ENCODE peak calls at places on chromosomes 12 and 14, in six cellular contexts. M is HepG2, W is sigmoid colon, N is suprapubic skin, Y is GM12891, P is stomach. D is an unnamed sample.
A peak's percentile ranks its signal among the peaks of the same experiment; 100 is the strongest.

GRCh38 chr14:67987596-67987995 is 168.0 kb downstream of the RAD51B start:
- DNase-seq in M (no peak), W (no peak), N (no peak), Y (no peak), P (no peak), D (no peak)

GRCh38 chr14:98008381-98009113 is 1211.4 kb downstream of the VRK1 start:
- DNase-seq in M (no peak), W (no peak), N (no peak), Y (no peak), P (no peak), D (no peak)

GRCh38 chr14:99236386-99237133 is 35.4 kb downstream of the BCL11B start:
- DNase-seq in M (no peak), W (no peak), N (no peak), Y (no peak), P (no peak), D (no peak)

GRCh38 chr14:100070310-100070709 is 5.1 kb downstream of the EVL start:
- DNase-seq in M (no peak), W (no peak), N (no peak), Y (no peak), P (no peak), D (no peak)

GRCh38 chr12:54442071-54442470 is 23.0 kb upstream of the ITGA5 start:
- DNase-seq in M (no peak), W (no peak), N (no peak), Y (no peak), P (no peak), D (no peak)

GRCh38 chr14:25132734-25133422 is 82.9 kb upstream of the STXBP6 start:
- DNase-seq in M (peak; percentile 84), W (peak; percentile 82), N (no peak), Y (peak; percentile 23), P (peak; percentile 75), D (peak; percentile 72)

GRCh38 chr12:2378835-2379330 is 326.1 kb downstream of the CACNA1C start:
- DNase-seq in M (no peak), W (peak; percentile 61), N (peak; percentile 20), Y (no peak), P (no peak), D (no peak)

GRCh38 chr12:2586159-2587035 is 208.4 kb upstream of the FKBP4 start:
- DNase-seq in M (no peak), W (no peak), N (peak; percentile 10), Y (no peak), P (peak; percentile 40), D (no peak)

GRCh38 chr12:46207644-46208043 is 61.2 kb downstream of the SLC38A1 start:
- DNase-seq in M (no peak), W (no peak), N (no peak), Y (no peak), P (no peak), D (no peak)

GRCh38 chr12:91877022-91877421 is 268.6 kb downstream of the BTG1 start:
- DNase-seq in M (no peak), W (peak; percentile 67), N (peak; percentile 64), Y (peak; percentile 1), P (peak; percentile 52), D (peak; percentile 64)

GRCh38 chr12:1282670-1283361 is 291.8 kb downstream of the ERC1 start:
- DNase-seq in M (no peak), W (peak; percentile 90), N (peak; percentile 62), Y (no peak), P (no peak), D (peak; percentile 13)

GRCh38 chr14:58455593-58456265 is 28.2 kb downstream of the KIAA0586 start:
- DNase-seq in M (no peak), W (no peak), N (no peak), Y (no peak), P (no peak), D (no peak)

GRCh38 chr14:20112321-20112720 is 1.8 kb downstream of the OR4K17 start:
- DNase-seq in M (no peak), W (no peak), N (no peak), Y (no peak), P (no peak), D (no peak)
- TF ChIP-seq POLR2AphosphoS5 in M (no peak), W (no peak), N (no peak), Y (no peak), P (no peak), D (no peak)

DNA sequence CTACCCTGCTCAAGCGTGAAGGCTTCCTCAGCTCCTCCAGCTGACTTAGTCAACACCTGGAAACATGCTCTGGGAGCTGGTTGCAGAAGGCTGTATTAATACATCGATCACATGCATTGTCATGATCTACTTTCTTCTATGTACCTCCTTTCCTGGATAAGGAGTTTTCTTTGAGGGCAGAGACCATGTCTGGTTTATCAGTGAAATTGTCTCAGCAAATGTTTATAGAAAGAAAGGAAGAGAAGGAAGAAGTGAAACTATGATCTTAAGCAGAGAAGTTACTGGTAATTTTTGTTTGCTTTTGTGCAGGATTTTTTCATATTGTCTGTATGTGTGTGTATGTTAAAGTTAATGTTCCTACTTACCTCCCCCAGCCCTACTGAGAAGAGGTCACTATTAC is 4.5 kb downstream of the DYRK4 start:
- DNase-seq in M (no peak), W (no peak), N (no peak), Y (no peak), P (no peak), D (no peak)
- TF ChIP-seq POLR2AphosphoS5 in M (no peak), W (no peak), N (no peak), Y (no peak), P (no peak), D (no peak)

GRCh38 chr12:112012775-112013600 is at the start of the genes ERP29 and TMEM116:
- DNase-seq in M (peak; percentile 95), W (peak; percentile 100), N (peak; percentile 100), Y (peak; percentile 95), P (peak; percentile 100), D (peak; percentile 100)
- TF ChIP-seq POLR2AphosphoS5 in M (peak; percentile 96), W (peak; percentile 99), N (peak; percentile 92), Y (peak; percentile 95), P (peak; percentile 98), D (peak; percentile 98)

GRCh38 chr12:95070378-95070777 is 3.0 kb downstream of the NR2C1 start:
- DNase-seq in M (no peak), W (no peak), N (no peak), Y (no peak), P (no peak), D (no peak)

GRCh38 chr12:95073698-95074520 is 491 bp upstream of the NR2C1 start:
- DNase-seq in M (no peak), W (no peak), N (no peak), Y (no peak), P (no peak), D (no peak)

GRCh38 chr12:95074766-95075165 is 1.3 kb upstream of the NR2C1 start:
- DNase-seq in M (no peak), W (no peak), N (no peak), Y (no peak), P (no peak), D (no peak)

GRCh38 chr12:95077341-95077740 is 3.9 kb upstream of the NR2C1 start:
- DNase-seq in M (no peak), W (no peak), N (no peak), Y (no peak), P (no peak), D (no peak)

DNA sequence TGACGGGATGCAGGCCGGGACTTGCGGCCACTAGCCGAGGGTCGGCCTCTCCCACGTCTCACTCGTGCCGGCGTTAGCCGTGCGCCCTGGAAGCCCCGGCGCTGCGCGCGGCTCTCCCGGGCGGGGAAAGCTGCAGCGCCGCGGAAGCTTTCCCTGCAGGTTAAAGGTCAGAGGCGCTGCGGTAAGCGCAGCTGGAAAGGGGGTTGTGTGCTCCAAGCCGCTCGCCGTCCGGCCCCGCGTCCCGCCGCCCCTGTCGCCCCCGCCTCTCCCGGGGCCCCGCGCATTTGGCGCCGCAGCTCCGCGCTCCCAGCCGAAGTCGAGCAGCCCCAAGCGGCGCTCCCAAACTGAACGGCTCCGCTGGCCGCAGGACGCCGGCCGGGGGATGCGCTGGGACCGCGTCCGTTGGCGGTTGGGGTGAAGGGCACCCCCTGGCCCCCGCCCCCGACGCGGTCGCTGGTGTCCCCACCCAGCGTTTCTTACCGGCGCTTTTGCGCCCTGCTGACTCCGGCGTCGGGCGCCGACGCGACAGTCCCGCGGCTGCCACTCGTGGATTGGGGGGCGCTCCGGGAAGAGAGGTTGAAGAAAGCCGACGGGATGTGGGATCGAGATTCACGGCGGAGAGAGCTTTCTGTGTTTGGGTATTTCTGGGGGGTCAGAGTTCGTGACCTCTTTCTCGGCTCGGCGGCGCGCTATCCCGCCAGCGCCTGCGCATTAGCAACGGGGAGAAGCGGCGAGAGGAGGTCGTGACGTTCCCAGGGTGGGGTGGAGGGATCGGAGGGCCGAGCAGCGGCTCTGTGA is at the start of gene NR2C1:
- DNase-seq in M (peak; percentile 93), W (peak; percentile 97), N (peak; percentile 93), Y (peak; percentile 98), P (peak; percentile 88), D (peak; percentile 95)
- TF ChIP-seq POLR2AphosphoS5 in M (peak; percentile 59), W (peak; percentile 67), N (no peak), Y (peak; percentile 36), P (peak; percentile 89), D (peak; percentile 48)

GRCh38 chr14:81341405-81342180 is 58.5 kb downstream of the STON2 start:
- DNase-seq in M (no peak), W (no peak), N (no peak), Y (no peak), P (no peak), D (no peak)
- TF ChIP-seq POLR2AphosphoS5 in M (no peak), W (no peak), N (no peak), Y (no peak), P (no peak), D (no peak)

GRCh38 chr12:122072031-122072970 is 6.3 kb upstream of the MLXIP start:
- DNase-seq in M (no peak), W (peak; percentile 94), N (no peak), Y (no peak), P (peak; percentile 38), D (no peak)
- TF ChIP-seq POLR2AphosphoS5 in M (no peak), W (peak; percentile 45), N (no peak), Y (no peak), P (peak; percentile 81), D (peak; percentile 61)

GRCh38 chr14:105062048-105062433 is 3.2 kb downstream of the GPR132 start:
- DNase-seq in M (no peak), W (no peak), N (no peak), Y (no peak), P (no peak), D (no peak)
- TF ChIP-seq POLR2AphosphoS5 in M (no peak), W (no peak), N (no peak), Y (peak; percentile 65), P (no peak), D (no peak)

GRCh38 chr12:85016423-85016822 is 19.7 kb downstream of the TSPAN19 start:
- DNase-seq in M (peak; percentile 23), W (no peak), N (no peak), Y (no peak), P (no peak), D (no peak)
- TF ChIP-seq POLR2AphosphoS5 in M (no peak), W (no peak), N (no peak), Y (no peak), P (no peak), D (no peak)

D was measured in transverse colon.